ENCODE peak calls at places on chromosomes 13 and 19, in five cellular contexts. Y is stomach, B is lung, S is H9, I is pancreas. O is an unnamed sample.
A peak's percentile ranks its signal among the peaks of the same experiment; 100 is the strongest.

GRCh38 chr19:38535212-38535611 is 82.5 kb downstream of the MAP4K1 start:
- DNase-seq in Y (no peak), B (no peak), S (no peak), I (no peak), O (no peak)

GRCh38 chr13:72852207-72852606 is 70.3 kb downstream of the PIBF1 start:
- DNase-seq in Y (no peak), B (no peak), S (no peak), I (no peak), O (no peak)

GRCh38 chr19:47253467-47253881 is 2.9 kb upstream of the CCDC9 start:
- DNase-seq in Y (no peak), B (no peak), S (no peak), I (no peak), O (no peak)

GRCh38 chr19:12075538-12076139 is 11.1 kb downstream of the ZNF844 start:
- DNase-seq in Y (no peak), B (no peak), S (no peak), I (no peak), O (no peak)

GRCh38 chr19:27776020-27776419 is 1436.9 kb downstream of the UQCRFS1 start:
- DNase-seq in Y (no peak), B (no peak), S (peak; percentile 39), I (no peak), O (no peak)

GRCh38 chr13:95641291-95641811 is 3.2 kb downstream of the DZIP1 start:
- DNase-seq in Y (no peak), B (no peak), S (peak; percentile 66), I (peak; percentile 26), O (no peak)

GRCh38 chr13:45372189-45373115 is 31.5 kb upstream of the TPT1 start:
- DNase-seq in Y (no peak), B (no peak), S (no peak), I (no peak), O (no peak)

GRCh38 chr13:37910790-37911189 is 41.2 kb upstream of the TRPC4 start:
- DNase-seq in Y (no peak), B (no peak), S (no peak), I (no peak), O (no peak)

GRCh38 chr13:77313923-77314322 is 13.0 kb downstream of the MYCBP2 start:
- DNase-seq in Y (no peak), B (no peak), S (no peak), I (no peak), O (no peak)

GRCh38 chr13:77310161-77310560 is 16.7 kb downstream of the MYCBP2 start:
- DNase-seq in Y (no peak), B (no peak), S (no peak), I (no peak), O (no peak)

GRCh38 chr13:77309254-77309653 is 17.6 kb downstream of the MYCBP2 start:
- DNase-seq in Y (no peak), B (no peak), S (no peak), I (no peak), O (no peak)

GRCh38 chr13:77312311-77312710 is 14.6 kb downstream of the MYCBP2 start:
- DNase-seq in Y (no peak), B (no peak), S (no peak), I (no peak), O (no peak)

DNA sequence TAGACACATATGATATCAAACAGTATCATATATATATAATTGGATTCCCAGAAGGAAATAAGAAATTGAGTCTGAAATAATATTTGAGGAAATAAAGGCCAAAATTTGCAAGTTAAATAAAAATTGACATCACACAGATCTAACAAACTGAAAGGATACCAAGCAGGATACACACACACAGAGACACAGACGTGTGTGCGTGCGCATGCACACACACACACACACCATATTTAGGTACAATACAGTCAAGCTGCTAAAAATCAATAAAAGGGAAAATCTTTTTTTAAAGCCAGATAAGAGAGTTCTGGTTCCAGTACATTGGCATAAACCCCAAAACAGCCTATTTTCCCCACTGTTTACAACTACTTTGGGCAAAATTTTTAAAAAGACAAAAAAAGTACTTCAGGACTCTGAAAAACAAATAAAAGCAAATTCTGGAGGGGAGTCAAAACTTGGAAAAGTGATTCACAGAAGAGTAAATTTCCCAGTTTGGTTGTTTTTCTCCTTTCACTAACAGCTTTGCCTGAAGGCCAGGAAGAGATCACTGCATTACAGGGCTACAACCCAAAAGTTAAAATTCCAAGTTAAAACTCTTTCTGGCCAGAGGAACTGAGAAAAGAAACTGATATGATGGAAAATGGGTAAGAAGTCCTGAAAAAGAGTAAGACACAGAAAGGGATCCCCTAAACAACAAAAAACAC is 16.2 kb downstream of the MYCBP2 start:
- DNase-seq in Y (no peak), B (no peak), S (no peak), I (no peak), O (no peak)
- H3K4me1 ChIP-seq in Y (peaks cover 11% of the 10 kb centered on the region), B (peaks cover 3% of the 10 kb centered on the region), S (peaks cover 2% of the 10 kb centered on the region), I (peaks cover 18% of the 10 kb centered on the region), O (peaks cover 4% of the 10 kb centered on the region)

DNA sequence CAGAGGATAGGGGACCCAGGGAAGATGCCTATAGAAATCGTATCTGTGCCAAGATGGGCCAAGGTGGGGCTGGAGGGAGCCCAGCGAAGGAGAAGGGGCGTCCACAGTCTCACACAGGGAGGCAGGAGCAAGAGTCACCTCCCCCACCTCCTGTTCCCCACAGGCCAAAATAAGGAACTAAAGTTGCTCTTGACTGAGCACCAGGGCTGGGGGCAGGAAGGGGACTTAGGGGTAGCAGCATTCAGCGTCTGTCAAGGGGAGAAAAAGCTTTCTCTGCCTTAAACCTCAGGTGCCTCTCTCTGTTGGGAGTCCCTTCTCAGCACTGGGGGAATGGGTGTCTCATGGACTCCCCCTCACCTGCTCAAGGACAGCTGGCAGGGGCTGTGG is 404 bp downstream of the CD79A start:
- DNase-seq in Y (no peak), B (no peak), S (no peak), I (no peak), O (no peak)
- H3K4me1 ChIP-seq in Y (no peaks in the 10 kb centered on the region), B (peaks cover 2% of the 10 kb centered on the region), S (no peaks in the 10 kb centered on the region), I (no peaks in the 10 kb centered on the region), O (no peaks in the 10 kb centered on the region)

DNA sequence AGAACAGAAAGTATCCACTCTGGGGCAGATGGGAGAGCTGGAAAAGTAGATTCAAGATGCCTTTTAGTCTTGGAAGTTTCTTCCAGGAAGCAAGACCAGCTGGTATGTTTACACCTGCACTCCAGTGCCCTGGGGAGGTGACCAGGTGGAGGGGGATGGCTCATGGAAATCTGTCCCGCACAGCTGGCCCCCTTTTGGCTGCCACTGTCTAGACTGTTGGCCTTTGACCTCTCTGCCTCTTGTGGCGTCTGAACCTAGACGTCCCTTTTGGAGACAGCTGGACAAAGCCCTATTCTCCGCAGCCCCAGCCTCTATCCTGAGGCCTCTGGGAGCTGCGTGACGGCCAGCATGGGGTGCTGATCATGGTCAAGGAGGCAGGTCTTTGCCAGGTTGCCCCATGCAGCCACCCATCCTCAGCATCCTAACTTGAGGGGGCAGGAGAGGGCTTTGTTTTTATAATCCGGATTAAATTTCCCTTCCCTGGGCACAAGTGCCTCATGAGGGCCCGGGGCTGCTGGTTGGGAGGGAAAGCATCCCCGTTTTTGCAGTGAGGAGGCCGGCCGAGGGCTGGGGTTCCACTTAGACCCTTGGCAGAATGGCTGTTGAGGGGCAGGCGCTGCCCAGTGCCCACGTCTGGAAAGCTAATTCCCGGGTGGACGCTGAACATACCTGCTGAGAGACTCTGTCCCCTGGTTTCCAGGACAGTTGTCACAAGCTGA is 17.3 kb upstream of the GDF15 start:
- DNase-seq in Y (peak; percentile 62), B (no peak), S (no peak), I (peak; percentile 73), O (no peak)
- H3K4me1 ChIP-seq in Y (peaks cover 21% of the 10 kb centered on the region), B (peaks cover 25% of the 10 kb centered on the region), S (peaks cover 2% of the 10 kb centered on the region), I (peaks cover 25% of the 10 kb centered on the region), O (peaks cover 10% of the 10 kb centered on the region)

GRCh38 chr19:16607819-16608218 is 20.2 kb downstream of the MED26 start:
- DNase-seq in Y (no peak), B (no peak), S (no peak), I (no peak), O (no peak)
- H3K4me1 ChIP-seq in Y (peaks cover 45% of the 10 kb centered on the region), B (peaks cover 25% of the 10 kb centered on the region), S (no peaks in the 10 kb centered on the region), I (peaks cover 15% of the 10 kb centered on the region), O (peaks cover 3% of the 10 kb centered on the region)

DNA sequence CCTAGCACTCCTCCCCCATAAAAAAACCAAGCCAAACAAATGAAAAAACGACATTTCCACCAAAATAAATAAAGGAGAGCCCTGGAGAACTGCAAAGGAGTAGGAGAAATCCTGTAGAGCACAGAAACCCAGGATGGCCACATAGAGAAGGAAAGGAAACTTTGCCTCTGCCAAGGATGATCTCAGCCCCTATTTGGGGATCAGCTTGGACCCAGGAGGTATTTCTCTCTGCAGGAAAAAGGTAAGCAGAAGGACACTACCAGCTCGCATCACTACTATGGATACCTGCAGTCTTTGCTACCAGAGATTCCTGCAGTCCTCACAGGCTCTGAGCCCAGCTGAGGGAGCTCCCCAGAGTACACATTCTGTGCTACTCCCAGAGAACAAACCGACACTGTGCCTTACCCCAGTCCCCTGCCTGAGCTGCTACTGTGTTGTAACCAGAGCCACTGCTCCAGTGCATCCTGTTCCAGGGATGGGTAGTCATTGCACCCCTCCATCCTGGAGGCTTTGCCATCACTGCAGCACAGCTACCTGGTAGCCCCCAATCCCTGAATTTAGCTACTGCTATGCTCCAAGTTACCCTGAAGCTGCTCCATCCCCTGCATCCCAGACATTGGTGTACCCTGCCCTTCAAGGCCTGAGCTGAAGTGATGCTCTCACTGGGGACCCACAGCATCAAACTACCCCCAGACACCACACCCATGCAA is 41.7 kb downstream of the VWA8 start:
- DNase-seq in Y (no peak), B (no peak), S (no peak), I (no peak), O (no peak)
- H3K4me1 ChIP-seq in Y (no peaks in the 10 kb centered on the region), B (peaks cover 8% of the 10 kb centered on the region), S (no peaks in the 10 kb centered on the region), I (no peaks in the 10 kb centered on the region), O (peaks cover 3% of the 10 kb centered on the region)

DNA sequence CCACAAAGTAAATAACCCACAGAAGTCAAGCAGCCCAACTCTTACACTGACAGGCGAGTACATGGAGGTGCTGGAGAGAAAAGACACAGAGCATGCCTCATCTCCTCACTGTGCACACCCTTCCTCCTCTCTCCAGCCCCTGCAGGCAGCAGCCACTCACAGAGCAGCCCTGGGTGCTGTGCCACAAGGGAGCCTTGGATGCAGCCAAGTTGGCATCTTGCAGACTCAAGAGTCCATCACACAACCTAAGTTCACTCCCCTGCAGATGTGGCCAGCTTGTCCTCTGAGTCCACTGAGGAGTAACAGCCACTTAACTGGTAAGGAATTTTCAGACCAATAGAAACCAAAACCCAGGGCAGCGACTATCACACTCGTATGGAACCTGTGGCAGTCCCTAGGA is 47.4 kb downstream of the BRD4 start:
- DNase-seq in Y (no peak), B (no peak), S (no peak), I (no peak), O (no peak)
- H3K4me1 ChIP-seq in Y (peaks cover 97% of the 10 kb centered on the region), B (peaks cover 56% of the 10 kb centered on the region), S (peaks cover 13% of the 10 kb centered on the region), I (peaks cover 48% of the 10 kb centered on the region), O (peaks cover 31% of the 10 kb centered on the region)

DNA sequence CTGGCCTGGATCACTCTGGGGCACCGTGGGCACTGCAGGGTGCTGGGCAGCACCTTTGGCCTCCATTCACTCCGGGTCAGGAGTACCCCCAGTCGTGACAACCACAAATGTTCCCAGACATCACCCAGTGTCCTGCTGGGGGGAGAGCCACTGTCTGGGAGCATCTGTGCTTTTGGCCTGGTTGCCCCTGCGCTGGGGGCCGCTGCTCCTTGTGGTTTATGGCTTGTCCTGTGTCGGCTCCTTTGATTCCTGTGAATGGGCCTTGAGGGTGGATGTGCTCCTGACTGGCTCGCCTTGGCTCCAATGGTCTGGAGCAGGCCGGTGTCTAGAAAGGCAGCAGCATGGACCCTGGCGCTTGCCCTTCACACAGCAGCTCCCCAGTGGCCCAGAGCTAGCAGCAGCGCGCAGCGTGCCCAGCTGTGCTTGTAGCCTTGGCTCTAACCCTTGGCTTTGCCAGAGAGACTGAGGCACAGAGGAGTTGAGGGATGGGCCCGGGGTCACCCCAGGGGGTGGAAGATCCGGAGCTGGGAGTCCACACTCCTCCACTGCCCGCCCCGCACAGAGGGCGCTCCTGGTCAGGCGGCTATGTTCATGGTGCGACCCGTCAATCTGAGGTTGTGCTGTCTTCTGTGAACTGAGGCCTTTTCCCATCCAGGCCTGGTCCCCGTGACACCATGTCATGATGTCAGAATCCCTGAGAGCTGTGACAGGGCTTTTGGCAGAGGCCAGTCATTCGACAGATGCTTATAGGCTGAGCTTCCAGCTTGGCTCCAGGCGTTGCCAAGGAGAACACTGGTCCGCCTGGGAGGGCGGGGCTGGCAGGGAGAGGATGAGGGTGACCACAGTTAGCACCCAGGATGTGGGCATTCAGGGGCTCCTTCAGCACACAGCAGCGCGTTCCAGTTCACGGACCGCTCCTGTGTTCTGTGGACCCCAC is 4.1 kb downstream of the DAZAP1 start:
- DNase-seq in Y (no peak), B (peak; percentile 42), S (no peak), I (peak; percentile 55), O (no peak)
- H3K4me1 ChIP-seq in Y (peaks cover 76% of the 10 kb centered on the region), B (peaks cover 47% of the 10 kb centered on the region), S (no peaks in the 10 kb centered on the region), I (peaks cover 59% of the 10 kb centered on the region), O (peaks cover 47% of the 10 kb centered on the region)